ENCODE peak calls at places on chromosomes 2 and 18, in nine cellular contexts. R is stomach; Y is CD4-positive, alpha-beta T cell; K is lung; I is transverse colon; H is right cardiac atrium; Z is uterus; T is brain microvascular endothelial cell; W is SK-N-SH. L is an unnamed sample. For H3K27me3, the result is how much of the 10 kb centered on the place peaks cover.

GRCh38 chr18:30106356-30106755 is 936.2 kb downstream of the DSC3 start:
- DNase-seq in R (no peak), Y (no peak), K (no peak), I (no peak), H (no peak), Z (no peak), T (no peak), W (no peak), L (peak)

GRCh38 chr18:2906522-2907458 is 60.0 kb downstream of the EMILIN2 start:
- DNase-seq in R (no peak), Y (peak), K (no peak), I (peak), H (peak), Z (peak), T (no peak), W (peak), L (no peak)

GRCh38 chr18:3230401-3231334 is 10.9 kb upstream of the MYOM1 start:
- DNase-seq in R (no peak), Y (no peak), K (peak), I (peak), H (no peak), Z (no peak), T (no peak), W (no peak), L (no peak)

GRCh38 chr18:43563780-43564179 is 286.5 kb upstream of the SYT4 start:
- DNase-seq in R (peak), Y (no peak), K (no peak), I (no peak), H (peak), Z (no peak), T (peak), W (peak), L (peak)

GRCh38 chr2:1584051-1584531 is 160.2 kb downstream of the PXDN start:
- DNase-seq in R (no peak), Y (peak), K (no peak), I (no peak), H (no peak), Z (no peak), T (no peak), W (no peak), L (no peak)

GRCh38 chr2:237861875-237862527 is 2.6 kb downstream of the RAMP1 start:
- DNase-seq in R (no peak), Y (no peak), K (no peak), I (no peak), H (no peak), Z (peak), T (no peak), W (no peak), L (no peak)

GRCh38 chr18:5895886-5896740 is 791 bp upstream of the TMEM200C start:
- DNase-seq in R (no peak), Y (no peak), K (no peak), I (no peak), H (peak), Z (no peak), T (no peak), W (peak), L (no peak)

GRCh38 chr2:8576525-8577157 is 105.2 kb upstream of the ID2 start:
- DNase-seq in R (peak), Y (peak), K (no peak), I (peak), H (peak), Z (no peak), T (no peak), W (no peak), L (no peak)

GRCh38 chr2:233845301-233846060 is 8.9 kb downstream of the HJURP start:
- DNase-seq in R (no peak), Y (no peak), K (no peak), I (no peak), H (no peak), Z (no peak), T (no peak), W (no peak), L (no peak)

GRCh38 chr2:142140434-142140845 is 9.6 kb upstream of the LRP1B start:
- DNase-seq in R (no peak), Y (no peak), K (no peak), I (no peak), H (no peak), Z (no peak), T (no peak), W (no peak), L (peak)

GRCh38 chr2:38475567-38475881 is 98.5 kb upstream of the ATL2 start:
- DNase-seq in R (no peak), Y (no peak), K (no peak), I (no peak), H (no peak), Z (no peak), T (no peak), W (no peak), L (no peak)

GRCh38 chr2:85976106-85976920 is 87.5 kb upstream of the ST3GAL5 start:
- DNase-seq in R (peak), Y (no peak), K (no peak), I (no peak), H (peak), Z (no peak), T (no peak), W (no peak), L (no peak)

GRCh38 chr2:128789221-128789620 is 470.6 kb upstream of the HS6ST1 start:
- DNase-seq in R (peak), Y (no peak), K (no peak), I (no peak), H (no peak), Z (no peak), T (no peak), W (no peak), L (no peak)

GRCh38 chr2:190537765-190538164 is 3.2 kb upstream of the NEMP2 start:
- DNase-seq in R (no peak), Y (no peak), K (no peak), I (no peak), H (no peak), Z (no peak), T (peak), W (no peak), L (no peak)

GRCh38 chr2:207772081-207772843 is 2.6 kb upstream of the FZD5 start:
- DNase-seq in R (no peak), Y (no peak), K (no peak), I (no peak), H (peak), Z (peak), T (no peak), W (no peak), L (no peak)

GRCh38 chr2:135258193-135258592 is 206.1 kb downstream of the RAB3GAP1 start:
- DNase-seq in R (no peak), Y (no peak), K (no peak), I (no peak), H (no peak), Z (no peak), T (no peak), W (no peak), L (peak)

GRCh38 chr18:39701839-39702238 is 2136.2 kb upstream of the CELF4 start:
- DNase-seq in R (no peak), Y (no peak), K (no peak), I (no peak), H (no peak), Z (no peak), T (peak), W (no peak), L (peak)

GRCh38 chr2:15673919-15674636 is 82.4 kb downstream of the DDX1 start:
- DNase-seq in R (no peak), Y (no peak), K (peak), I (no peak), H (no peak), Z (no peak), T (peak), W (no peak), L (no peak)

GRCh38 chr2:176652300-176653182 is 383.3 kb downstream of the MTX2 start:
- DNase-seq in R (no peak), Y (no peak), K (no peak), I (no peak), H (no peak), Z (no peak), T (peak), W (peak), L (peak)

GRCh38 chr18:74139888-74140287 is 7.7 kb downstream of the FBXO15 start:
- DNase-seq in R (no peak), Y (no peak), K (no peak), I (no peak), H (no peak), Z (no peak), T (peak), W (no peak), L (peak)

GRCh38 chr18:69689081-69689759 is 258.5 kb downstream of the CD226 start:
- DNase-seq in R (no peak), Y (no peak), K (no peak), I (no peak), H (no peak), Z (no peak), T (no peak), W (no peak), L (no peak)

GRCh38 chr18:55997156-55997561 is 409.2 kb upstream of the TCF4 start:
- DNase-seq in R (no peak), Y (no peak), K (no peak), I (no peak), H (no peak), Z (no peak), T (no peak), W (no peak), L (peak)

GRCh38 chr18:55420665-55420964 is 167.4 kb downstream of the TCF4 start:
- DNase-seq in R (no peak), Y (no peak), K (no peak), I (no peak), H (no peak), Z (no peak), T (no peak), W (no peak), L (no peak)

GRCh38 chr2:214542251-214542650 is 131.4 kb downstream of the VWC2L start:
- DNase-seq in R (no peak), Y (no peak), K (no peak), I (no peak), H (no peak), Z (no peak), T (no peak), W (no peak), L (no peak)

GRCh38 chr2:175834472-175834871 is 167.6 kb downstream of the LNPK start:
- DNase-seq in R (no peak), Y (no peak), K (no peak), I (no peak), H (no peak), Z (no peak), T (no peak), W (no peak), L (no peak)

GRCh38 chr18:64330161-64330560 is 181.3 kb upstream of the LINC00305 start:
- DNase-seq in R (no peak), Y (no peak), K (no peak), I (no peak), H (no peak), Z (no peak), T (no peak), W (no peak), L (no peak)

GRCh38 chr2:24409166-24409565 is 48.8 kb upstream of the ITSN2 start:
- DNase-seq in R (no peak), Y (no peak), K (no peak), I (no peak), H (no peak), Z (no peak), T (no peak), W (no peak), L (no peak)
- H3K27me3 ChIP-seq in R (under half), Y (under half), K (under half), I (under half), H (under half), Z (under half), T (under half), W (under half), L (under half)

DNA sequence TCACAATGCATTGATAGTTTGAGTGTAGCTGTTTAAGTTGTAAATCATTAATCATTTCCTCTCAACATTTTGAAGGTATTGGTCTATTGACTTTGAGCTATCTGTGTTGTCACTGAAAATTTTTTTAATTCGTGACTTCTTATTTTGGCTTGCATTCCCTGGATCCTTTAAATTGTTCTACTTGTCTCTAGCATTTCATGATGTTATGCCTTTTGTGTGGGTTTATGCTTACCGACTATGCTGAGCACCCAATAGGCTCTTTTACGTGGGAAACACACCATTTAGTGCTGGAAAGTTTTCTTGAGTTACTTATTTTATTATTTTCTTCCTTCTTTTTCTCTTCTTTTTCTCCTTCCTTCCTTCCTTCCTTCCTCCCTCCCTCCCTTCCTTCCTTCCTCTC is 31.3 kb upstream of the NXPH2 start:
- DNase-seq in R (no peak), Y (no peak), K (no peak), I (no peak), H (no peak), Z (no peak), T (no peak), W (no peak), L (no peak)
- H3K27me3 ChIP-seq in R (under half), Y (under half), K (under half), I (under half), H (under half), Z (under half), T (under half), W (under half), L (under half)

DNA sequence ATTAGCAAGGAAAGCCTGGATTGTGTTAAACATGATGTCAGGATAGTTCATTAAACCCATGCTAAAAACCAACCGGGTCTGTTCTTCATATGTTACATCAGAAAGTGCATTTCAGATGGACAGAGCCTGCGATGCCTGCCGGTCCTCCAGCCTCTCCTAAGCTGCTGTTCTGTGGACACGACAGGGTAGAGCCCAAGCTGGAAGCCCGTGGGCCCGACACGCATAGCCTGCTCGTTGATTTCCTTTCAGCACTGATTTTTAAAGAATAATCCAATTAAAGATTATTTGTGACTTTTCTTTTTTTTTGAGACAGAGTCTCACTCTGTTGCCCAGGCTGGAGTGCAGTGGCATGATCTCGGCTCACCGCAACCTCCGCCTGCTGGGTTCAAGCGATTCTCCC is 797 bp downstream of the OR6B3 start:
- DNase-seq in R (no peak), Y (no peak), K (no peak), I (no peak), H (no peak), Z (no peak), T (no peak), W (no peak), L (no peak)
- H3K27me3 ChIP-seq in R (under half), Y (under half), K (under half), I (half or more), H (under half), Z (under half), T (under half), W (under half), L (under half)

DNA sequence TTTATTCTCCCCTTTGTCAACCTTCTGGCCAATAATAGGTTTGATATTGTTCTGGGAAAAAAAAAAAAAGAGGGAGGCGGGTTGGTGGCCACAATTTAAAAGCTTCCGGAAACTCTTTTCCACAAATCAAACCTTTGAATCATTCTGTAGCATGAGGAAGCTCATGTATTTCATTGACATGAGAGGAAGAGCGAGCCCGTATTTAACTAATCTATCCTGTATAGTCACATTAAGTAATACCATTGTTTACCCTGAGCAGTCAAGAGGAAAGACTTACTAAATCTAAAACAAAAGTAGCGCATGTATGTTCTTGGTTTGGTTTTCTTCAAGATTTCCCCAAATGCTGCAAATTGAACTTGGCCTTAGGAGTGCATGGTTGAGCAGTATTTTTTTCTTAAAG is 120.1 kb downstream of the NCKAP5 start:
- DNase-seq in R (no peak), Y (no peak), K (no peak), I (no peak), H (no peak), Z (no peak), T (no peak), W (no peak), L (peak)
- H3K27me3 ChIP-seq in R (under half), Y (under half), K (under half), I (under half), H (under half), Z (under half), T (under half), W (under half), L (under half)

GRCh38 chr18:47260924-47261701 is 9.7 kb upstream of the SKOR2 start:
- DNase-seq in R (no peak), Y (no peak), K (no peak), I (no peak), H (no peak), Z (no peak), T (no peak), W (peak), L (no peak)
- H3K27me3 ChIP-seq in R (under half), Y (half or more), K (under half), I (half or more), H (under half), Z (under half), T (under half), W (under half), L (under half)

DNA sequence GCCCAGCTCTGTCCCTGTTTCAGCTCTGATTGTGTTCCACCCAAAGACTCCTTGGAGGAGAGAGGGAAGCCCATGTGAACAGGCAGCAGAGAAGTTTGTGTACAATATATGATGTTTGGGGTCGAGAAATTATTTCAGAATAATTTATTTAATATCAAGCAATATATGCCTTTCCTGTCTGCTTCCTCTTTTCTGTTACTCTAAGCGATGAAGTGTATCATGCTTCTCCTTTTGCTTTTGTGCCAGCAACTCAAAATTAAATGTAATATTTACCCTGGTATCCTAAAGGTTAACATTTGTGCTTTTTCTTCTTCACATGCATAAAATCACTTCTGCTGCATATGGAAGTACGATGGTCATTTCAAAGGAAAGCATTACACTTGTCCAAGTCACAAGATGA is 2.4 kb upstream of the NTSR2 start:
- DNase-seq in R (no peak), Y (no peak), K (no peak), I (no peak), H (no peak), Z (no peak), T (no peak), W (no peak), L (no peak)
- H3K27me3 ChIP-seq in R (under half), Y (under half), K (under half), I (under half), H (under half), Z (under half), T (under half), W (under half), L (under half)

DNA sequence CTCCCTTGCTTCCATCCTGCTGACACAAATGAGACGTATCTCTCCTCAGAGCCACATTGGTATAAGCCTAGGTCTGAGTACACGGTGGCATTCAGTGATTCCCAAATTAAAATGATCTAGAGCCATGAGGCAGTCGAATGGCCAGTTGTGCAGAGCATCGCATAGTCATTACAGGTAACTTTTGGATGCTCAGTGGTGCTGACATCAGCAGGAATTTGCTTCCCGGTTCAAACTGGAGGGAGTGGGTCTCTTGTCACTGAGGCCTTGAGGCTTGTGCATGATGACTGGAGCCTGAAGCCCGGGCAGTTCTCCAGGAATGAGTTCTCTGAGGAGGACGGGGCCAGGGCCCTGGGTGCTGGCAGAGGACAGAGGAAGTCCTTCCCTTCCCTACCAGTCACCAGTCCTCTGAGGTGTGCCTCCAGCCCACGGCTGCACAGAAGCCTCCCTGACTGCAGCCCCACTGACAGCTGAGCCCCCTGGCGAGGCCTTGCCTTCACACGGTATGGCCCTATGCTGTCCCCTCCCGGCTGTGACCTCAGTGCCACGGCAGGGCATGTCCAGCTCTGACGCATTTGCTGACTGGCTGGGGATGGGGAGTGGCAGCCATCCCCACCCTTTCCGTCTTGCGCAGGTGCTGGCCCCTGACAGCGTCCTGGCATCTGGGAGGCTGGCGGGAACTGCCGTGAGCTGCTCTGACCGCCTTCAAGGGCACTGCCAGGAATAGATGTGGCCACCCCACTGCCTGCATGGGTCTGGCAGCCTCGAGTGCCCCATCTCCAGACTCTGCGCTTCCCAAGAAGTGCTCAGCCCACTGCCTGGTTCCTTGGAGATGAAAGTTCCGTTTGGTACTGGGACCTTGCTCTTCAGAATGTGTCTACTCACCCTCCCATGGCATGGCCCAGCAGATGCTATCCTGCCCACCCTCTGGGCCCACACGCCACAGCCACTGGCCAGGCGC is 117.4 kb downstream of the CELF4 start:
- DNase-seq in R (no peak), Y (no peak), K (no peak), I (no peak), H (no peak), Z (no peak), T (no peak), W (no peak), L (no peak)
- H3K27me3 ChIP-seq in R (under half), Y (under half), K (under half), I (under half), H (under half), Z (under half), T (under half), W (under half), L (under half)

DNA sequence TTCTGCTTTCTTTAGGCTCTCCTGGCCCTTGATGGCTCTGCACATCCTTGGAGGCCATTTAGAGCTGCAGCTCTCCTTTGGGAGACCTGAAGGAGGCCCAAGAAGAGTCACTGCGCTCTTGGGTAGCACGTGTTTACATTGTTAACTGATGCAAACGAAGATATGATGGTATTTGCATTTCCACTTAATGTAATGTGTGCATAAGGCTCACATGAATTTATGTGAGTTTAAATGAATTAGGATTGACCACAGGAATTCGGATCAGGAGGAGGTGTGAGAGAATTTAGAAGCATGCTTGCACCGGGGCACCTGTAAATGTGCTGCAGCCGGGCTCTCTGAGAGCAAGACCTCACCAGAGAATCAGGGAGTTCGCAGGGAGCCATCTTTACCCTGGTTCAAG is 7.5 kb downstream of the SH3RF3 start:
- DNase-seq in R (no peak), Y (no peak), K (no peak), I (no peak), H (no peak), Z (no peak), T (no peak), W (no peak), L (no peak)
- H3K27me3 ChIP-seq in R (under half), Y (under half), K (under half), I (under half), H (under half), Z (under half), T (under half), W (under half), L (under half)

GRCh38 chr2:242032780-242033656 is 163.5 kb downstream of the RTP5 start:
- DNase-seq in R (no peak), Y (peak), K (no peak), I (no peak), H (no peak), Z (no peak), T (no peak), W (no peak), L (no peak)
- H3K27me3 ChIP-seq in R (under half), Y (under half), K (under half), I (under half), H (under half), Z (under half), T (under half), W (under half), L (under half)

GRCh38 chr2:71464389-71464788 is 11.0 kb downstream of the DYSF start:
- DNase-seq in R (no peak), Y (no peak), K (no peak), I (no peak), H (no peak), Z (no peak), T (no peak), W (no peak), L (no peak)
- H3K27me3 ChIP-seq in R (under half), Y (under half), K (under half), I (half or more), H (under half), Z (under half), T (under half), W (under half), L (under half)

L was measured in bronchial epithelial cell.